ENCODE peak calls at places on chromosomes 11 and 22, in nine cellular contexts. One of them, this sample, is unnamed.

GRCh38 chr22:40220316-40221054 is 42.8 kb downstream of the TNRC6B start:
- DNase-seq in stomach: no peak
- DNase-seq in body of pancreas: no peak
- DNase-seq in HCT116: no peak
- DNase-seq in transverse colon: no peak
- DNase-seq in tibial nerve: no peak
- DNase-seq in A549: no peak
- DNase-seq in suprapubic skin: no peak
- DNase-seq in heart left ventricle: no peak
- DNase-seq in this sample: no peak

GRCh38 chr11:113189909-113190667 is 124.3 kb upstream of the TTC12 start:
- DNase-seq in stomach: no peak
- DNase-seq in body of pancreas: peak
- DNase-seq in HCT116: no peak
- DNase-seq in transverse colon: no peak
- DNase-seq in tibial nerve: no peak
- DNase-seq in A549: peak
- DNase-seq in suprapubic skin: no peak
- DNase-seq in heart left ventricle: no peak
- DNase-seq in this sample: no peak

GRCh38 chr22:50705851-50706351 is 32.1 kb upstream of the ACR start:
- DNase-seq in stomach: no peak
- DNase-seq in body of pancreas: no peak
- DNase-seq in HCT116: no peak
- DNase-seq in transverse colon: no peak
- DNase-seq in tibial nerve: no peak
- DNase-seq in A549: no peak
- DNase-seq in suprapubic skin: no peak
- DNase-seq in heart left ventricle: no peak
- DNase-seq in this sample: no peak

GRCh38 chr11:15568440-15568839 is 453.7 kb downstream of the INSC start:
- DNase-seq in stomach: no peak
- DNase-seq in body of pancreas: no peak
- DNase-seq in HCT116: no peak
- DNase-seq in transverse colon: no peak
- DNase-seq in tibial nerve: no peak
- DNase-seq in A549: no peak
- DNase-seq in suprapubic skin: no peak
- DNase-seq in heart left ventricle: no peak
- DNase-seq in this sample: peak

GRCh38 chr22:37731804-37732471 is 35.1 kb downstream of the TRIOBP start:
- DNase-seq in stomach: peak
- DNase-seq in body of pancreas: peak
- DNase-seq in HCT116: no peak
- DNase-seq in transverse colon: peak
- DNase-seq in tibial nerve: no peak
- DNase-seq in A549: peak
- DNase-seq in suprapubic skin: no peak
- DNase-seq in heart left ventricle: no peak
- DNase-seq in this sample: no peak

GRCh38 chr11:94880216-94880615 is 93.1 kb downstream of the CWC15 start:
- DNase-seq in stomach: no peak
- DNase-seq in body of pancreas: no peak
- DNase-seq in HCT116: peak
- DNase-seq in transverse colon: no peak
- DNase-seq in tibial nerve: no peak
- DNase-seq in A549: peak
- DNase-seq in suprapubic skin: no peak
- DNase-seq in heart left ventricle: no peak
- DNase-seq in this sample: no peak

GRCh38 chr22:44337658-44338004 is 24.9 kb upstream of the SHISAL1 start:
- DNase-seq in stomach: peak
- DNase-seq in body of pancreas: no peak
- DNase-seq in HCT116: no peak
- DNase-seq in transverse colon: peak
- DNase-seq in tibial nerve: no peak
- DNase-seq in A549: peak
- DNase-seq in suprapubic skin: no peak
- DNase-seq in heart left ventricle: no peak
- DNase-seq in this sample: no peak

GRCh38 chr22:23525510-23525909 is 54.6 kb downstream of the IGLL1 start:
- DNase-seq in stomach: no peak
- DNase-seq in body of pancreas: no peak
- DNase-seq in HCT116: no peak
- DNase-seq in transverse colon: no peak
- DNase-seq in tibial nerve: no peak
- DNase-seq in A549: no peak
- DNase-seq in suprapubic skin: peak
- DNase-seq in heart left ventricle: no peak
- DNase-seq in this sample: no peak

GRCh38 chr11:33292306-33292705 is 35.1 kb downstream of the HIPK3 start:
- DNase-seq in stomach: no peak
- DNase-seq in body of pancreas: no peak
- DNase-seq in HCT116: no peak
- DNase-seq in transverse colon: no peak
- DNase-seq in tibial nerve: no peak
- DNase-seq in A549: no peak
- DNase-seq in suprapubic skin: no peak
- DNase-seq in heart left ventricle: no peak
- DNase-seq in this sample: no peak

GRCh38 chr22:26589367-26589844 is 526 bp downstream of the TPST2 start:
- DNase-seq in stomach: peak
- DNase-seq in body of pancreas: peak
- DNase-seq in HCT116: no peak
- DNase-seq in transverse colon: peak
- DNase-seq in tibial nerve: no peak
- DNase-seq in A549: peak
- DNase-seq in suprapubic skin: no peak
- DNase-seq in heart left ventricle: peak
- DNase-seq in this sample: no peak

GRCh38 chr11:37984991-37985390 is 1387.0 kb upstream of the RAG2 start:
- DNase-seq in stomach: no peak
- DNase-seq in body of pancreas: no peak
- DNase-seq in HCT116: no peak
- DNase-seq in transverse colon: no peak
- DNase-seq in tibial nerve: no peak
- DNase-seq in A549: no peak
- DNase-seq in suprapubic skin: no peak
- DNase-seq in heart left ventricle: no peak
- DNase-seq in this sample: no peak

GRCh38 chr11:31972623-31973022 is 118.3 kb upstream of the RCN1 start:
- DNase-seq in stomach: no peak
- DNase-seq in body of pancreas: no peak
- DNase-seq in HCT116: no peak
- DNase-seq in transverse colon: no peak
- DNase-seq in tibial nerve: no peak
- DNase-seq in A549: no peak
- DNase-seq in suprapubic skin: no peak
- DNase-seq in heart left ventricle: no peak
- DNase-seq in this sample: no peak

DNA sequence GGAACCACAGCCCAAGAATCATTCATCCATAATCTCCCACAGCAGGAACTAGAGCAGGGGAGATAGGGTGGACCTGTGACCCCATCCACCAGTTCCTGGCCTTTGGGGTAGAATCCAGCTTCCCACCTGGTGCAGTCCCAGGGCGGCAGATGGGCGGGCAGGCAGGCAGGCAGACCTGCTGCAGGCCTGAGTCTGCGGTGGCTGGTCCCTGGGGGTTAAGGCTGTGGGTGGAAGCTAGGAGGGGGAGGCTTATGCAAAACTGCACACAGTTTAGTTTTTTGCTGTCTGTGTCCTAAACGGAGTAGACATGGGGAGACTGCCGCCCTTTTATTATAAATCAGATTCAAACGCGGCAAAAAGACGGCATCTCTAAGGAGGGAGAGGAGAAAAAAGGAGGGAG is 4.5 kb upstream of the NEFH start:
- DNase-seq in stomach: no peak
- DNase-seq in body of pancreas: no peak
- DNase-seq in HCT116: no peak
- DNase-seq in transverse colon: no peak
- DNase-seq in tibial nerve: no peak
- DNase-seq in A549: no peak
- DNase-seq in suprapubic skin: no peak
- DNase-seq in heart left ventricle: no peak
- DNase-seq in this sample: no peak
- TF ChIP-seq POLR2A in stomach: no peak
- TF ChIP-seq POLR2A in body of pancreas: no peak
- TF ChIP-seq POLR2A in HCT116: no peak
- TF ChIP-seq POLR2A in transverse colon: no peak
- TF ChIP-seq POLR2A in tibial nerve: no peak
- TF ChIP-seq POLR2A in A549: no peak
- TF ChIP-seq POLR2A in suprapubic skin: no peak
- TF ChIP-seq POLR2A in heart left ventricle: no peak
- TF ChIP-seq POLR2A in this sample: no peak

GRCh38 chr11:2400069-2400760 is at the start of gene TSSC4:
- DNase-seq in stomach: peak
- DNase-seq in body of pancreas: peak
- DNase-seq in HCT116: peak
- DNase-seq in transverse colon: peak
- DNase-seq in tibial nerve: peak
- DNase-seq in A549: peak
- DNase-seq in suprapubic skin: peak
- DNase-seq in heart left ventricle: peak
- DNase-seq in this sample: peak
- TF ChIP-seq POLR2A in stomach: no peak
- TF ChIP-seq POLR2A in body of pancreas: peak
- TF ChIP-seq POLR2A in HCT116: peak
- TF ChIP-seq POLR2A in transverse colon: peak
- TF ChIP-seq POLR2A in tibial nerve: peak
- TF ChIP-seq POLR2A in A549: peak
- TF ChIP-seq POLR2A in suprapubic skin: peak
- TF ChIP-seq POLR2A in heart left ventricle: peak
- TF ChIP-seq POLR2A in this sample: peak

DNA sequence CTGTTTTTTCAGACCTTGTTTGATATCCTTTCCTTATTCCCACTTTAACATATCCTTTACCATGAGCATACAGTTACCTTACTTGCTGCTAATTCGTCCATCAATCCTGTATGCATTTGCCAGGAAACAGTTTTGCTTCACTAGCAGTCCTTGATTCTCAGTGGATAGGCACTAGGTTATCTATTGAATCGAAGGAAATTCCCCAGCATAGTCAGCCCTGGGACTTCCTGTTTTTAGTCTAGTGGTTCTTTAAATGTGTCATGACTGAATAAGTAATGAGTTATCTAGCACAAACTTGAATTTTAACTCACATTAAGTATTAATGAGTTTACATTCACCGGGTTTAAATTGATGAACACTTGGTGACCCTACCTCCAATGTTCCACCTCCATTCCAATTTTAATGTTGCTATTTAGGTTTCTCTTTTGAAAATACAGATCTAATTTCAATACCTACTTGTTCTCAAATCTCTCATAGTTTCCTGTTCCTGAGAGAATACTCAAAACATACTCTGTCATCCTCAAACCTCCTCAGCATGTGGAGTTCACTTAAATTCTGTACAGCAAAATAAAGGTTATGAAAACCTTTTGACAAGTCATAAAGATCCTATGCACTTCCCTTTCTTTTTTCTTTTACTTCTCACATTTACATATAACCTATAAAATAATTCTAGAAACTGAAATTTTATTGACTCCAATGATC is 1375.1 kb upstream of the TENM4 start:
- DNase-seq in stomach: no peak
- DNase-seq in body of pancreas: no peak
- DNase-seq in HCT116: no peak
- DNase-seq in transverse colon: no peak
- DNase-seq in tibial nerve: no peak
- DNase-seq in A549: no peak
- DNase-seq in suprapubic skin: no peak
- DNase-seq in heart left ventricle: no peak
- DNase-seq in this sample: no peak
- TF ChIP-seq POLR2A in stomach: no peak
- TF ChIP-seq POLR2A in body of pancreas: no peak
- TF ChIP-seq POLR2A in HCT116: no peak
- TF ChIP-seq POLR2A in transverse colon: no peak
- TF ChIP-seq POLR2A in tibial nerve: no peak
- TF ChIP-seq POLR2A in A549: no peak
- TF ChIP-seq POLR2A in suprapubic skin: no peak
- TF ChIP-seq POLR2A in heart left ventricle: no peak
- TF ChIP-seq POLR2A in this sample: no peak

DNA sequence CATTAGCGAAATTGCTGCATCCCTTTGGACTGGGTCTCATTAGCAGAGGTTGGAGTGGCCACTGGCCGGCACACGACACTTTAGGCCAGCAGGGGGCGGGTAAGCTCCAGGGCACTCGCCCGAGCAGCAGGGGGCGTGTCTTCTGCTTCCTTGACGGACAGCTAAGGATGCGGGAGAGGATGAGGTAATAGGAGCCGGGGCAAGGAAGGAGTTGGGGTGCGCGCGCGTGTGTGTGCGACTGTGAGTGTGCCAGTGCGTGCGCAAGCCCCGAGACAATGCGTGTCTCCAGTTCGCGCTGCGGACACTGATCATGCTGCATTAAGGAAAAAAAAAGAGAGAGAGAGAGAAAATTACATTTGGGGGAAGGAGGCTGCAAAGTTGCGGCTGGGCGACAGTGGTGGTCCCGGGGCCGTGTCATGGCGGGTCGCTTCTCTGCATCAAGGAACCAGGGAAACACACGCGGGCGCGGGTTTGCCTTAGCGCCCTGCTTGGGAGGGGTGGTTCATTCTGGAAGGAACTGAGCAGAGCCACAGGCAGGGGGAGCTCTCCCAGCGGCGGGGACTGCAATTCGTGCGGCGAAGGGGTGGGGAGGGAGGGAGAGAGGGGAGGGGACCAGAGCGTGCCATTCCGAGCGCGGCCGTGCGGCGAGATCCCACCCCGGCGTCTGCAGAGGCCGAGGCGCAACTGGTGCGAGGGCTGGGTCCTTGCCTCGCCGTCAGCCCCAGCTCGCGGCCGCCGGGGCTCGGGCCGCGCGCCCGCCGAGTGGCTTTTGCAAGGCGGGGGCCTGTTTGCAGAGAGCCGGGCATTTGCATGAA is at the start of gene DTX4:
- DNase-seq in stomach: peak
- DNase-seq in body of pancreas: peak
- DNase-seq in HCT116: peak
- DNase-seq in transverse colon: peak
- DNase-seq in tibial nerve: peak
- DNase-seq in A549: peak
- DNase-seq in suprapubic skin: peak
- DNase-seq in heart left ventricle: peak
- DNase-seq in this sample: peak
- TF ChIP-seq POLR2A in stomach: no peak
- TF ChIP-seq POLR2A in body of pancreas: peak
- TF ChIP-seq POLR2A in HCT116: no peak
- TF ChIP-seq POLR2A in transverse colon: peak
- TF ChIP-seq POLR2A in tibial nerve: no peak
- TF ChIP-seq POLR2A in A549: peak
- TF ChIP-seq POLR2A in suprapubic skin: no peak
- TF ChIP-seq POLR2A in heart left ventricle: peak
- TF ChIP-seq POLR2A in this sample: no peak

GRCh38 chr11:65576867-65577755 is 1.3 kb downstream of the EHBP1L1 start:
- DNase-seq in stomach: peak
- DNase-seq in body of pancreas: peak
- DNase-seq in HCT116: no peak
- DNase-seq in transverse colon: peak
- DNase-seq in tibial nerve: no peak
- DNase-seq in A549: peak
- DNase-seq in suprapubic skin: no peak
- DNase-seq in heart left ventricle: peak
- DNase-seq in this sample: no peak
- TF ChIP-seq POLR2A in stomach: no peak
- TF ChIP-seq POLR2A in body of pancreas: no peak
- TF ChIP-seq POLR2A in HCT116: no peak
- TF ChIP-seq POLR2A in transverse colon: peak
- TF ChIP-seq POLR2A in tibial nerve: no peak
- TF ChIP-seq POLR2A in A549: no peak
- TF ChIP-seq POLR2A in suprapubic skin: no peak
- TF ChIP-seq POLR2A in heart left ventricle: peak
- TF ChIP-seq POLR2A in this sample: peak

This sample was measured in esophagus muscularis mucosa.